ENCODE peak calls at places on chromosomes 2 and 18, in seven cellular contexts. J is stimulated activated CD8-positive, alpha-beta memory T cell treated with anti-CD3 and anti-CD28 coated beads, Interleukin-15, amount 100 ng/mL, for 24 hours; S is stimulated activated naive CD4-positive, alpha-beta T cell treated with Interleukin-2 at 50 U/mL for 16 hours; P is NCI-H226; L is A172; V is fibroblast of mammary gland; X is SW 1271. Z is an unnamed sample.

GRCh38 chr2:28652217-28652616 is 99.4 kb upstream of the PPP1CB start:
- DNase-seq in P (peak; percentile 22), V (peak; percentile 49), J (no peak), X (no peak), S (no peak), L (no peak), Z (peak; percentile 65)

GRCh38 chr2:159907914-159908313 is 109.9 kb upstream of the CD302 start:
- DNase-seq in S (no peak), X (no peak), V (no peak), J (no peak), P (no peak), L (no peak), Z (no peak)

GRCh38 chr2:150127995-150128394 is 359.5 kb downstream of the RND3 start:
- DNase-seq in S (no peak), L (peak; percentile 54), X (no peak), V (peak; percentile 50), P (peak; percentile 62), J (no peak), Z (no peak)

GRCh38 chr18:28903366-28903765 is 726.4 kb upstream of the CDH2 start:
- DNase-seq in J (no peak), S (no peak), V (peak; percentile 3), P (no peak), L (no peak), X (no peak), Z (no peak)

GRCh38 chr2:53969285-53970094 is 1.3 kb downstream of the PSME4 start:
- DNase-seq in V (peak; percentile 91), S (no peak), J (no peak), L (peak; percentile 54), P (peak; percentile 61), X (peak; percentile 7), Z (peak; percentile 67)

GRCh38 chr2:239169311-239170048 is 231.3 kb downstream of the HDAC4 start:
- DNase-seq in X (no peak), L (no peak), V (no peak), P (no peak), S (no peak), J (no peak), Z (no peak)

GRCh38 chr2:73111300-73112025 is 1.3 kb downstream of the RAB11FIP5 start:
- DNase-seq in S (no peak), L (peak; percentile 67), V (peak; percentile 35), J (no peak), P (peak; percentile 63), X (peak; percentile 61), Z (peak; percentile 50)

GRCh38 chr2:23688486-23689130 is 238.3 kb downstream of the ATAD2B start:
- DNase-seq in X (no peak), L (no peak), V (no peak), P (no peak), S (no peak), J (no peak), Z (no peak)

GRCh38 chr2:239802101-239802649 is 223.0 kb downstream of the NDUFA10 start:
- DNase-seq in X (no peak), S (no peak), V (no peak), P (no peak), J (no peak), L (no peak), Z (no peak)

GRCh38 chr2:159090514-159091201 is 122.2 kb downstream of the TANC1 start:
- DNase-seq in X (no peak), S (no peak), P (peak; percentile 26), L (peak; percentile 87), V (peak; percentile 39), J (no peak), Z (no peak)

GRCh38 chr2:9406529-9407362 is 16.6 kb downstream of the ITGB1BP1 start:
- DNase-seq in J (no peak), L (no peak), P (no peak), X (no peak), S (no peak), V (no peak), Z (no peak)

GRCh38 chr2:148342091-148342490 is 302.5 kb upstream of the EPC2 start:
- DNase-seq in P (no peak), J (no peak), L (no peak), V (peak; percentile 17), X (no peak), S (no peak), Z (no peak)

GRCh38 chr2:5479265-5479928 is 212.8 kb upstream of the SOX11 start:
- DNase-seq in L (peak; percentile 9), S (no peak), X (no peak), P (no peak), V (no peak), J (no peak), Z (no peak)

GRCh38 chr2:2743164-2743571 is 412.1 kb upstream of the MYT1L start:
- DNase-seq in J (no peak), S (no peak), V (peak; percentile 42), P (peak; percentile 9), X (no peak), L (peak; percentile 19), Z (no peak)

GRCh38 chr2:5987117-5987787 is 295.1 kb downstream of the SOX11 start:
- DNase-seq in S (no peak), P (no peak), J (no peak), X (no peak), V (no peak), L (no peak), Z (peak; percentile 33)

GRCh38 chr2:101766871-101767739 is 69.6 kb downstream of the MAP4K4 start:
- DNase-seq in S (no peak), V (peak; percentile 89), X (peak; percentile 52), J (no peak), P (peak; percentile 87), L (peak; percentile 98), Z (peak; percentile 53)

GRCh38 chr2:181574321-181574720 is 82.6 kb downstream of the CERKL start:
- DNase-seq in V (no peak), S (no peak), X (no peak), P (no peak), J (no peak), L (no peak), Z (no peak)

Z was measured in trophoblast cell.